ENCODE peak calls at places on chromosomes 4 and X, in seven cellular contexts. G is GM23248; T is neural progenitor cell; K is OCI-LY7; Y is lung; M is fibroblast of lung; X is CD8-positive, alpha-beta memory T cell. V is an unnamed sample.

GRCh38 chrX:47690175-47690574 is 31.2 kb upstream of the UXT start:
- DNase-seq in G (peak; percentile 29), T (no peak), K (no peak), Y (no peak), M (no peak), X (no peak), V (no peak)

GRCh38 chr4:109465065-109465464 is 31.4 kb downstream of the SEC24B start:
- DNase-seq in G (peak; percentile 45), T (no peak), K (no peak), Y (no peak), M (peak; percentile 39), X (no peak), V (no peak)

GRCh38 chr4:34183916-34184315 is 2060.4 kb downstream of the ARAP2 start:
- DNase-seq in G (no peak), T (no peak), K (no peak), Y (no peak), M (peak; percentile 25), X (no peak), V (no peak)

GRCh38 chr4:14196141-14196540 is 568.6 kb upstream of the BOD1L1 start:
- DNase-seq in G (peak; percentile 69), T (peak; percentile 74), K (no peak), Y (no peak), M (peak; percentile 65), X (no peak), V (no peak)

GRCh38 chrX:120029354-120029753 is 48.1 kb downstream of the RHOXF2B start:
- DNase-seq in G (no peak), T (no peak), K (no peak), Y (no peak), M (no peak), X (no peak), V (no peak)

GRCh38 chr4:187992971-187993370 is 2.6 kb upstream of the ZFP42 start:
- DNase-seq in G (no peak), T (no peak), K (no peak), Y (no peak), M (no peak), X (no peak), V (no peak)

GRCh38 chr4:8709729-8710360 is 117.3 kb downstream of the CPZ start:
- DNase-seq in G (no peak), T (no peak), K (no peak), Y (no peak), M (no peak), X (no peak), V (no peak)

GRCh38 chr4:73721901-73722300 is 18.5 kb upstream of the CXCL8 start:
- DNase-seq in G (peak; percentile 84), T (no peak), K (no peak), Y (no peak), M (peak; percentile 38), X (no peak), V (no peak)

GRCh38 chr4:126898815-126899214 is 733.9 kb upstream of the INTU start:
- DNase-seq in G (no peak), T (no peak), K (no peak), Y (no peak), M (no peak), X (no peak), V (no peak)

DNA sequence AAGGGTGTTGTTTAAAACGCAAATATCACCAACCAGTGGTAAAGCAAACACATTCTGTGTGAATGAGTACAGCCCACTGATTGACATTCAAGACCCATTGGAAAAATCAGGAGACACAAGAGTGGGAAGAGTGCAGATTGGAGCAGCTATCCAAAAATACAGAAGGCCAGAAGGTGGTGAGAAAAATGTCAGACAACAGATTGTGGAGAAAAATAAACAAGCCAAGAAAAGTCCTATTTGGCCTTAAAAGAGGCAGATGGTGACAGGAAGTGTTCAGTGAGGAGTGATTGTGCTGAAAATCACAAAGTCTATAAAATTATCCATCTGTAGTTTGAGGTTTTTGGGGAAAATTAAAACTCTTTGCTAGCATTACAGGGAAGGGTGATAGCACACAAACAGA is 39.3 kb downstream of the CPE start:
- DNase-seq in G (no peak), T (no peak), K (no peak), Y (no peak), M (no peak), X (no peak), V (no peak)
- H3K4me3 ChIP-seq in G (no peak overlapping the region), T (no peak overlapping the region), K (no peak overlapping the region), Y (no peak overlapping the region), M (no peak overlapping the region), X (no peak overlapping the region), V (no peak overlapping the region)

DNA sequence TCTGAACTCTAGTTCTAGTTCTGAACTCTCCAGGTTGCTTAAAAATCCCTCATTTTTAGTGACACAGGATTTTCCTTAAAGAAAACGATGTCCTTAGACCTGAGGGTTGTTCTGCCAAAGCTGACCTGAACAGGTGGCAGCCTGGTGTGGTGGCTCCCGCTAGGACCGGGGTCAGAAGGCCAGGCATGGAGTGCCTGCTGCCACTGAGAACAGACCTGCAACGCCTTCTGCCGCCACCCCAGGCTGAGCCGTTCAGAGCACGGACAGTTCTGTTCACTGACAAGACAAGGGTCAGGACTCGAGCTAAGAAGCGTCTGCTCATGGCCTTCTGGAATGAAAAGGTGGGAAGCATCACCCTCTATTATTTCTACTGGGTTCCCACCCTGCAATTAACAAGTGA is 15.8 kb downstream of the DCTD start:
- DNase-seq in G (no peak), T (no peak), K (no peak), Y (no peak), M (no peak), X (no peak), V (no peak)
- H3K36me3 ChIP-seq in G (peaks cover 33% of the 10 kb centered on the region), T (peaks cover 5% of the 10 kb centered on the region), K (peaks cover 22% of the 10 kb centered on the region), Y (peaks cover 14% of the 10 kb centered on the region), M (peaks cover 24% of the 10 kb centered on the region), X (no peaks in the 10 kb centered on the region), V (peaks cover 25% of the 10 kb centered on the region)

GRCh38 chr4:122706511-122706910 is 26.0 kb upstream of the BBS12 start:
- DNase-seq in G (no peak), T (no peak), K (no peak), Y (no peak), M (no peak), X (no peak), V (no peak)
- H3K4me1 ChIP-seq in G (peaks cover 12% of the 10 kb centered on the region), T (no peaks in the 10 kb centered on the region), K (no peaks in the 10 kb centered on the region), Y (peaks cover 2% of the 10 kb centered on the region), M (no peaks in the 10 kb centered on the region), X (peaks cover 3% of the 10 kb centered on the region), V (peaks cover 4% of the 10 kb centered on the region)

GRCh38 chrX:30885136-30885535 is 3.9 kb downstream of the TAB3 start:
- DNase-seq in G (no peak), T (no peak), K (no peak), Y (no peak), M (no peak), X (no peak), V (no peak)

GRCh38 chrX:30889147-30890125 is at the start of gene TAB3:
- DNase-seq in G (peak; percentile 96), T (peak; percentile 96), K (peak; percentile 96), Y (peak; percentile 94), M (peak; percentile 97), X (peak; percentile 92), V (peak; percentile 95)

GRCh38 chrX:30887288-30887687 is 1.8 kb downstream of the TAB3 start:
- DNase-seq in G (no peak), T (no peak), K (no peak), Y (no peak), M (no peak), X (no peak), V (no peak)

GRCh38 chrX:30888526-30889146 is 418 bp downstream of the TAB3 start:
- DNase-seq in G (peak; percentile 38), T (no peak), K (no peak), Y (no peak), M (no peak), X (no peak), V (no peak)

GRCh38 chrX:30887721-30888120 is 1.3 kb downstream of the TAB3 start:
- DNase-seq in G (no peak), T (no peak), K (no peak), Y (no peak), M (no peak), X (no peak), V (no peak)
- H3K4me3 ChIP-seq in G (peak overlapping the region; percentile 90), T (peak overlapping the region; percentile 77), K (peak overlapping the region; percentile 95), Y (no peak overlapping the region), M (peak overlapping the region; percentile 71), X (peak overlapping the region; percentile 63), V (no peak overlapping the region)

GRCh38 chr4:87481342-87481741 is 47.8 kb downstream of the SPARCL1 start:
- DNase-seq in G (no peak), T (no peak), K (no peak), Y (no peak), M (no peak), X (no peak), V (no peak)

GRCh38 chr4:87478732-87479250 is 50.4 kb downstream of the SPARCL1 start:
- DNase-seq in G (no peak), T (no peak), K (no peak), Y (no peak), M (no peak), X (no peak), V (no peak)

GRCh38 chr4:87476934-87477333 is 52.2 kb downstream of the SPARCL1 start:
- DNase-seq in G (no peak), T (peak; percentile 20), K (no peak), Y (no peak), M (no peak), X (no peak), V (no peak)
- H3K36me3 ChIP-seq in G (no peaks in the 10 kb centered on the region), T (no peaks in the 10 kb centered on the region), K (no peaks in the 10 kb centered on the region), Y (peaks cover 11% of the 10 kb centered on the region), M (no peaks in the 10 kb centered on the region), X (no peaks in the 10 kb centered on the region), V (no peaks in the 10 kb centered on the region)

DNA sequence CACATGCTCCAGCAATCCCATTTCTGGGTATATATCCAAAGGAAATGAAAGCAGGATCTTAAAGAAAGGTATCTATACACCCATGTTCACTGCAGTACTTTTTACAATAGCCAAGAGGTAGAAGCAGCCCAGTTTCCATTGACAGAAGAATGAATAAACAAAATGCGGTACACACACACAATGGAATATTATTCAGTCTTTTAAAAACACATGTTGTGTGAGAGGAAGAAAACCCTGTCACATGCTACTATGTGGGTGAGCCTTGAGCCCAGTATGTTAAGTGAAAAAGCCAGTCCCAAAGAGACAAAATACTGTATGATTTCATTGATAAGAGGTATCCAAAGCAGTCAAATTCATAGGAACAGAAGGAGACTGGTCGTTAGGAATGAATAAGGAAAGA is 6.3 kb downstream of the ANXA3 start:
- DNase-seq in G (no peak), T (no peak), K (no peak), Y (no peak), M (no peak), X (no peak), V (no peak)
- H3K4me1 ChIP-seq in G (peaks cover 62% of the 10 kb centered on the region), T (peaks cover 5% of the 10 kb centered on the region), K (no peaks in the 10 kb centered on the region), Y (peaks cover 10% of the 10 kb centered on the region), M (peaks cover 10% of the 10 kb centered on the region), X (no peaks in the 10 kb centered on the region), V (no peaks in the 10 kb centered on the region)

V was measured in CD4-positive, alpha-beta memory T cell.